ENCODE peak calls at places on chromosome 17, in seven cellular contexts. H is HT1080, K is C1 segment of cervical spinal cord, Q is heart left ventricle, P is thoracic aorta, I is stomach, B is left ventricle myocardium inferior. R is an unnamed sample.

GRCh38 chr17:81200695-81201580 is 21.8 kb downstream of the CEP131 start:
- DNase-seq in P (no peak), Q (peak), B (no peak), K (peak), I (peak), H (peak), R (peak)

GRCh38 chr17:10135539-10136257 is 62.7 kb downstream of the GAS7 start:
- DNase-seq in I (peak), H (no peak), P (no peak), Q (peak), K (no peak), B (no peak), R (peak)

GRCh38 chr17:50585893-50586292 is 25.4 kb downstream of the CACNA1G start:
- DNase-seq in B (no peak), K (no peak), Q (no peak), P (no peak), H (no peak), I (no peak), R (no peak)

GRCh38 chr17:36550491-36551417 is 6.0 kb downstream of the GGNBP2 start:
- DNase-seq in K (no peak), P (no peak), B (no peak), Q (no peak), I (no peak), H (no peak), R (no peak)

GRCh38 chr17:10314332-10314731 is 58.5 kb downstream of the MYH13 start:
- DNase-seq in I (no peak), B (no peak), P (no peak), H (no peak), Q (no peak), K (no peak), R (no peak)

GRCh38 chr17:66990047-66990446 is 25.5 kb downstream of the CACNG4 start:
- DNase-seq in H (no peak), I (no peak), B (no peak), K (no peak), P (no peak), Q (no peak), R (no peak)

GRCh38 chr17:81000631-81001357 is 9.2 kb downstream of the CHMP6 start:
- DNase-seq in I (peak), P (no peak), H (no peak), Q (no peak), B (no peak), K (peak), R (no peak)

GRCh38 chr17:4903051-4903818 is at the start of gene CHRNE:
- DNase-seq in B (peak), P (peak), Q (peak), H (peak), K (peak), I (peak), R (peak)

GRCh38 chr17:39632153-39632941 is 4.6 kb upstream of the STARD3 start:
- DNase-seq in H (no peak), K (peak), I (peak), B (no peak), Q (no peak), P (no peak), R (no peak)

GRCh38 chr17:17739388-17740066 is 58.3 kb downstream of the RAI1 start:
- DNase-seq in K (peak), H (peak), Q (no peak), B (no peak), P (no peak), I (peak), R (peak)

GRCh38 chr17:181213-182163 is at the start of gene DOC2B:
- DNase-seq in K (no peak), P (no peak), B (peak), Q (peak), I (peak), H (no peak), R (no peak)

GRCh38 chr17:53462393-53462811 is 360.3 kb upstream of the KIF2B start:
- DNase-seq in K (no peak), I (no peak), Q (no peak), H (peak), B (no peak), P (no peak), R (peak)

GRCh38 chr17:72121164-72122001 is 563 bp downstream of the SOX9 start:
- DNase-seq in Q (peak), H (peak), I (peak), K (peak), B (peak), P (no peak), R (peak)

GRCh38 chr17:45705123-45706009 is 78.8 kb upstream of the CRHR1 start:
- DNase-seq in Q (no peak), K (no peak), B (no peak), I (no peak), H (peak), P (no peak), R (peak)

GRCh38 chr17:80861892-80862291 is 129.7 kb upstream of the CHMP6 start:
- DNase-seq in H (no peak), B (no peak), I (no peak), Q (no peak), P (no peak), K (peak), R (no peak)

GRCh38 chr17:74922694-74923537 is at the start of gene USH1G:
- DNase-seq in K (no peak), P (no peak), H (no peak), I (no peak), B (no peak), Q (no peak), R (no peak)

GRCh38 chr17:73200476-73200875 is 7.6 kb downstream of the COG1 start:
- DNase-seq in B (no peak), P (no peak), H (no peak), I (no peak), Q (no peak), K (no peak), R (no peak)

GRCh38 chr17:35315283-35315682 is 58.1 kb downstream of the SLFN11 start:
- DNase-seq in Q (peak), K (no peak), I (no peak), P (no peak), H (peak), B (no peak), R (peak)

GRCh38 chr17:2049333-2050245 is 5.3 kb upstream of the HIC1 start:
- DNase-seq in I (peak), Q (peak), P (no peak), H (no peak), K (peak), B (peak), R (no peak)

GRCh38 chr17:15501788-15502187 is 34.4 kb upstream of the CDRT4 start:
- DNase-seq in P (no peak), K (no peak), I (no peak), Q (no peak), H (no peak), B (no peak), R (no peak)

GRCh38 chr17:8955021-8955420 is 10.5 kb downstream of the PIK3R5 start:
- DNase-seq in K (no peak), H (no peak), Q (no peak), B (no peak), P (no peak), I (no peak), R (no peak)

GRCh38 chr17:29112780-29113295 is 67.4 kb downstream of the MYO18A start:
- DNase-seq in Q (peak), H (no peak), K (peak), I (peak), B (peak), P (no peak), R (peak)

GRCh38 chr17:5781236-5781927 is 197.1 kb upstream of the NLRP1 start:
- DNase-seq in H (no peak), K (no peak), I (no peak), Q (no peak), B (no peak), P (no peak), R (no peak)

GRCh38 chr17:73586921-73587680 is 57.1 kb downstream of the SDK2 start:
- DNase-seq in P (no peak), Q (peak), H (peak), I (no peak), B (peak), K (no peak), R (peak)

GRCh38 chr17:62626719-62627218 is 701 bp upstream of the MRC2 start:
- DNase-seq in P (no peak), H (peak), K (peak), B (peak), Q (peak), I (no peak), R (peak)

GRCh38 chr17:2904135-2904534 is 107.9 kb downstream of the RAP1GAP2 start:
- DNase-seq in P (no peak), H (no peak), I (peak), B (peak), K (peak), Q (peak), R (no peak)

GRCh38 chr17:40315678-40316570 is 6.9 kb downstream of the RARA start:
- DNase-seq in Q (no peak), K (no peak), H (no peak), P (no peak), I (peak), B (peak), R (no peak)

GRCh38 chr17:29038511-29039300 is 4.2 kb upstream of the PIPOX start:
- DNase-seq in I (no peak), H (no peak), P (no peak), B (no peak), Q (no peak), K (no peak), R (no peak)